ENCODE peak calls at places on chromosomes 7 and 10, in eight cellular contexts. One of them, this sample, is unnamed.

GRCh38 chr10:110737886-110738634 is 93.9 kb downstream of the RBM20 start:
- DNase-seq in DMS153: no peak
- DNase-seq in cardiac muscle cell: peak
- DNase-seq in activated T-cell treated with anti-CD3 and anti-CD28 coated beads for 48 hours: no peak
- DNase-seq in cerebellar nuclear complex: no peak
- DNase-seq in nephron progenitor cell: no peak
- DNase-seq in activated effector memory CD4-positive, alpha-beta T cell treated with anti-CD3 and anti-CD28 coated beads, Interleukin-2, amount 50 U/mL, for 16 hours: no peak
- DNase-seq in activated naive CD4-positive, alpha-beta T cell treated with anti-CD3 and anti-CD28 coated beads, Interleukin-2, amount 10 ng/mL, durations not matched to agents 7 days and 5 days: no peak
- DNase-seq in this sample: no peak

GRCh38 chr10:75773813-75774547 is 342.6 kb downstream of the LRMDA start:
- DNase-seq in DMS153: no peak
- DNase-seq in cardiac muscle cell: no peak
- DNase-seq in activated T-cell treated with anti-CD3 and anti-CD28 coated beads for 48 hours: no peak
- DNase-seq in cerebellar nuclear complex: no peak
- DNase-seq in nephron progenitor cell: no peak
- DNase-seq in activated effector memory CD4-positive, alpha-beta T cell treated with anti-CD3 and anti-CD28 coated beads, Interleukin-2, amount 50 U/mL, for 16 hours: no peak
- DNase-seq in activated naive CD4-positive, alpha-beta T cell treated with anti-CD3 and anti-CD28 coated beads, Interleukin-2, amount 10 ng/mL, durations not matched to agents 7 days and 5 days: no peak
- DNase-seq in this sample: no peak

GRCh38 chr10:96072673-96073072 is 29.3 kb downstream of the CCNJ start:
- DNase-seq in DMS153: no peak
- DNase-seq in cardiac muscle cell: no peak
- DNase-seq in activated T-cell treated with anti-CD3 and anti-CD28 coated beads for 48 hours: no peak
- DNase-seq in cerebellar nuclear complex: no peak
- DNase-seq in nephron progenitor cell: no peak
- DNase-seq in activated effector memory CD4-positive, alpha-beta T cell treated with anti-CD3 and anti-CD28 coated beads, Interleukin-2, amount 50 U/mL, for 16 hours: no peak
- DNase-seq in activated naive CD4-positive, alpha-beta T cell treated with anti-CD3 and anti-CD28 coated beads, Interleukin-2, amount 10 ng/mL, durations not matched to agents 7 days and 5 days: no peak
- DNase-seq in this sample: no peak

GRCh38 chr7:135877799-135878198 is 99.4 kb downstream of the MTPN start:
- DNase-seq in DMS153: no peak
- DNase-seq in cardiac muscle cell: peak
- DNase-seq in activated T-cell treated with anti-CD3 and anti-CD28 coated beads for 48 hours: no peak
- DNase-seq in cerebellar nuclear complex: no peak
- DNase-seq in nephron progenitor cell: no peak
- DNase-seq in activated effector memory CD4-positive, alpha-beta T cell treated with anti-CD3 and anti-CD28 coated beads, Interleukin-2, amount 50 U/mL, for 16 hours: no peak
- DNase-seq in activated naive CD4-positive, alpha-beta T cell treated with anti-CD3 and anti-CD28 coated beads, Interleukin-2, amount 10 ng/mL, durations not matched to agents 7 days and 5 days: no peak
- DNase-seq in this sample: no peak

GRCh38 chr10:31912289-31912688 is 16.3 kb downstream of the ARHGAP12 start:
- DNase-seq in DMS153: no peak
- DNase-seq in cardiac muscle cell: peak
- DNase-seq in activated T-cell treated with anti-CD3 and anti-CD28 coated beads for 48 hours: no peak
- DNase-seq in cerebellar nuclear complex: no peak
- DNase-seq in nephron progenitor cell: no peak
- DNase-seq in activated effector memory CD4-positive, alpha-beta T cell treated with anti-CD3 and anti-CD28 coated beads, Interleukin-2, amount 50 U/mL, for 16 hours: no peak
- DNase-seq in activated naive CD4-positive, alpha-beta T cell treated with anti-CD3 and anti-CD28 coated beads, Interleukin-2, amount 10 ng/mL, durations not matched to agents 7 days and 5 days: no peak
- DNase-seq in this sample: no peak

GRCh38 chr7:131498237-131498885 is 58.1 kb downstream of the PODXL start:
- DNase-seq in DMS153: no peak
- DNase-seq in cardiac muscle cell: peak
- DNase-seq in activated T-cell treated with anti-CD3 and anti-CD28 coated beads for 48 hours: no peak
- DNase-seq in cerebellar nuclear complex: no peak
- DNase-seq in nephron progenitor cell: no peak
- DNase-seq in activated effector memory CD4-positive, alpha-beta T cell treated with anti-CD3 and anti-CD28 coated beads, Interleukin-2, amount 50 U/mL, for 16 hours: no peak
- DNase-seq in activated naive CD4-positive, alpha-beta T cell treated with anti-CD3 and anti-CD28 coated beads, Interleukin-2, amount 10 ng/mL, durations not matched to agents 7 days and 5 days: no peak
- DNase-seq in this sample: no peak

GRCh38 chr10:119477444-119477843 is 65.1 kb downstream of the RGS10 start:
- DNase-seq in DMS153: no peak
- DNase-seq in cardiac muscle cell: no peak
- DNase-seq in activated T-cell treated with anti-CD3 and anti-CD28 coated beads for 48 hours: no peak
- DNase-seq in cerebellar nuclear complex: no peak
- DNase-seq in nephron progenitor cell: no peak
- DNase-seq in activated effector memory CD4-positive, alpha-beta T cell treated with anti-CD3 and anti-CD28 coated beads, Interleukin-2, amount 50 U/mL, for 16 hours: no peak
- DNase-seq in activated naive CD4-positive, alpha-beta T cell treated with anti-CD3 and anti-CD28 coated beads, Interleukin-2, amount 10 ng/mL, durations not matched to agents 7 days and 5 days: no peak
- DNase-seq in this sample: no peak

GRCh38 chr7:500521-501420 is 18.9 kb downstream of the PDGFA start:
- DNase-seq in DMS153: no peak
- DNase-seq in cardiac muscle cell: no peak
- DNase-seq in activated T-cell treated with anti-CD3 and anti-CD28 coated beads for 48 hours: no peak
- DNase-seq in cerebellar nuclear complex: no peak
- DNase-seq in nephron progenitor cell: no peak
- DNase-seq in activated effector memory CD4-positive, alpha-beta T cell treated with anti-CD3 and anti-CD28 coated beads, Interleukin-2, amount 50 U/mL, for 16 hours: no peak
- DNase-seq in activated naive CD4-positive, alpha-beta T cell treated with anti-CD3 and anti-CD28 coated beads, Interleukin-2, amount 10 ng/mL, durations not matched to agents 7 days and 5 days: no peak
- DNase-seq in this sample: no peak

GRCh38 chr10:106111241-106111640 is 1053.3 kb downstream of the SORCS1 start:
- DNase-seq in DMS153: no peak
- DNase-seq in cardiac muscle cell: peak
- DNase-seq in activated T-cell treated with anti-CD3 and anti-CD28 coated beads for 48 hours: no peak
- DNase-seq in cerebellar nuclear complex: no peak
- DNase-seq in nephron progenitor cell: no peak
- DNase-seq in activated effector memory CD4-positive, alpha-beta T cell treated with anti-CD3 and anti-CD28 coated beads, Interleukin-2, amount 50 U/mL, for 16 hours: no peak
- DNase-seq in activated naive CD4-positive, alpha-beta T cell treated with anti-CD3 and anti-CD28 coated beads, Interleukin-2, amount 10 ng/mL, durations not matched to agents 7 days and 5 days: no peak
- DNase-seq in this sample: no peak

GRCh38 chr7:100891555-100891954 is 2.0 kb upstream of the UFSP1 start:
- DNase-seq in DMS153: no peak
- DNase-seq in cardiac muscle cell: no peak
- DNase-seq in activated T-cell treated with anti-CD3 and anti-CD28 coated beads for 48 hours: no peak
- DNase-seq in cerebellar nuclear complex: no peak
- DNase-seq in nephron progenitor cell: no peak
- DNase-seq in activated effector memory CD4-positive, alpha-beta T cell treated with anti-CD3 and anti-CD28 coated beads, Interleukin-2, amount 50 U/mL, for 16 hours: no peak
- DNase-seq in activated naive CD4-positive, alpha-beta T cell treated with anti-CD3 and anti-CD28 coated beads, Interleukin-2, amount 10 ng/mL, durations not matched to agents 7 days and 5 days: no peak
- DNase-seq in this sample: no peak

GRCh38 chr10:95756061-95756751 is at the start of gene ENTPD1:
- DNase-seq in DMS153: no peak
- DNase-seq in cardiac muscle cell: peak
- DNase-seq in activated T-cell treated with anti-CD3 and anti-CD28 coated beads for 48 hours: no peak
- DNase-seq in cerebellar nuclear complex: no peak
- DNase-seq in nephron progenitor cell: peak
- DNase-seq in activated effector memory CD4-positive, alpha-beta T cell treated with anti-CD3 and anti-CD28 coated beads, Interleukin-2, amount 50 U/mL, for 16 hours: no peak
- DNase-seq in activated naive CD4-positive, alpha-beta T cell treated with anti-CD3 and anti-CD28 coated beads, Interleukin-2, amount 10 ng/mL, durations not matched to agents 7 days and 5 days: no peak
- DNase-seq in this sample: no peak

GRCh38 chr10:122286872-122287271 is 15.8 kb downstream of the BTBD16 start:
- DNase-seq in DMS153: no peak
- DNase-seq in cardiac muscle cell: peak
- DNase-seq in activated T-cell treated with anti-CD3 and anti-CD28 coated beads for 48 hours: no peak
- DNase-seq in cerebellar nuclear complex: no peak
- DNase-seq in nephron progenitor cell: peak
- DNase-seq in activated effector memory CD4-positive, alpha-beta T cell treated with anti-CD3 and anti-CD28 coated beads, Interleukin-2, amount 50 U/mL, for 16 hours: no peak
- DNase-seq in activated naive CD4-positive, alpha-beta T cell treated with anti-CD3 and anti-CD28 coated beads, Interleukin-2, amount 10 ng/mL, durations not matched to agents 7 days and 5 days: no peak
- DNase-seq in this sample: no peak

GRCh38 chr7:70766694-70767093 is 365.2 kb upstream of the GALNT17 start:
- DNase-seq in DMS153: no peak
- DNase-seq in cardiac muscle cell: no peak
- DNase-seq in activated T-cell treated with anti-CD3 and anti-CD28 coated beads for 48 hours: no peak
- DNase-seq in cerebellar nuclear complex: no peak
- DNase-seq in nephron progenitor cell: no peak
- DNase-seq in activated effector memory CD4-positive, alpha-beta T cell treated with anti-CD3 and anti-CD28 coated beads, Interleukin-2, amount 50 U/mL, for 16 hours: no peak
- DNase-seq in activated naive CD4-positive, alpha-beta T cell treated with anti-CD3 and anti-CD28 coated beads, Interleukin-2, amount 10 ng/mL, durations not matched to agents 7 days and 5 days: no peak
- DNase-seq in this sample: no peak

GRCh38 chr10:88538038-88538437 is 45.1 kb downstream of the RNLS start:
- DNase-seq in DMS153: no peak
- DNase-seq in cardiac muscle cell: peak
- DNase-seq in activated T-cell treated with anti-CD3 and anti-CD28 coated beads for 48 hours: no peak
- DNase-seq in cerebellar nuclear complex: no peak
- DNase-seq in nephron progenitor cell: no peak
- DNase-seq in activated effector memory CD4-positive, alpha-beta T cell treated with anti-CD3 and anti-CD28 coated beads, Interleukin-2, amount 50 U/mL, for 16 hours: no peak
- DNase-seq in activated naive CD4-positive, alpha-beta T cell treated with anti-CD3 and anti-CD28 coated beads, Interleukin-2, amount 10 ng/mL, durations not matched to agents 7 days and 5 days: no peak
- DNase-seq in this sample: no peak

GRCh38 chr7:36372156-36372555 is 17.5 kb upstream of the ANLN start:
- DNase-seq in DMS153: no peak
- DNase-seq in cardiac muscle cell: no peak
- DNase-seq in activated T-cell treated with anti-CD3 and anti-CD28 coated beads for 48 hours: no peak
- DNase-seq in cerebellar nuclear complex: no peak
- DNase-seq in nephron progenitor cell: no peak
- DNase-seq in activated effector memory CD4-positive, alpha-beta T cell treated with anti-CD3 and anti-CD28 coated beads, Interleukin-2, amount 50 U/mL, for 16 hours: no peak
- DNase-seq in activated naive CD4-positive, alpha-beta T cell treated with anti-CD3 and anti-CD28 coated beads, Interleukin-2, amount 10 ng/mL, durations not matched to agents 7 days and 5 days: no peak
- DNase-seq in this sample: no peak

GRCh38 chr10:124004372-124004928 is 88.9 kb downstream of the CHST15 start:
- DNase-seq in DMS153: no peak
- DNase-seq in cardiac muscle cell: no peak
- DNase-seq in activated T-cell treated with anti-CD3 and anti-CD28 coated beads for 48 hours: no peak
- DNase-seq in cerebellar nuclear complex: no peak
- DNase-seq in nephron progenitor cell: no peak
- DNase-seq in activated effector memory CD4-positive, alpha-beta T cell treated with anti-CD3 and anti-CD28 coated beads, Interleukin-2, amount 50 U/mL, for 16 hours: no peak
- DNase-seq in activated naive CD4-positive, alpha-beta T cell treated with anti-CD3 and anti-CD28 coated beads, Interleukin-2, amount 10 ng/mL, durations not matched to agents 7 days and 5 days: peak
- DNase-seq in this sample: no peak

GRCh38 chr7:30717181-30717580 is 34.8 kb upstream of the INMT start:
- DNase-seq in DMS153: no peak
- DNase-seq in cardiac muscle cell: peak
- DNase-seq in activated T-cell treated with anti-CD3 and anti-CD28 coated beads for 48 hours: no peak
- DNase-seq in cerebellar nuclear complex: no peak
- DNase-seq in nephron progenitor cell: no peak
- DNase-seq in activated effector memory CD4-positive, alpha-beta T cell treated with anti-CD3 and anti-CD28 coated beads, Interleukin-2, amount 50 U/mL, for 16 hours: no peak
- DNase-seq in activated naive CD4-positive, alpha-beta T cell treated with anti-CD3 and anti-CD28 coated beads, Interleukin-2, amount 10 ng/mL, durations not matched to agents 7 days and 5 days: no peak
- DNase-seq in this sample: no peak

GRCh38 chr10:125232841-125233240 is 72.5 kb upstream of the CTBP2 start:
- DNase-seq in DMS153: no peak
- DNase-seq in cardiac muscle cell: no peak
- DNase-seq in activated T-cell treated with anti-CD3 and anti-CD28 coated beads for 48 hours: no peak
- DNase-seq in cerebellar nuclear complex: no peak
- DNase-seq in nephron progenitor cell: no peak
- DNase-seq in activated effector memory CD4-positive, alpha-beta T cell treated with anti-CD3 and anti-CD28 coated beads, Interleukin-2, amount 50 U/mL, for 16 hours: no peak
- DNase-seq in activated naive CD4-positive, alpha-beta T cell treated with anti-CD3 and anti-CD28 coated beads, Interleukin-2, amount 10 ng/mL, durations not matched to agents 7 days and 5 days: no peak
- DNase-seq in this sample: no peak

GRCh38 chr10:44993922-44994751 is 6.6 kb upstream of the ZNF22 start:
- DNase-seq in DMS153: no peak
- DNase-seq in cardiac muscle cell: peak
- DNase-seq in activated T-cell treated with anti-CD3 and anti-CD28 coated beads for 48 hours: no peak
- DNase-seq in cerebellar nuclear complex: no peak
- DNase-seq in nephron progenitor cell: no peak
- DNase-seq in activated effector memory CD4-positive, alpha-beta T cell treated with anti-CD3 and anti-CD28 coated beads, Interleukin-2, amount 50 U/mL, for 16 hours: no peak
- DNase-seq in activated naive CD4-positive, alpha-beta T cell treated with anti-CD3 and anti-CD28 coated beads, Interleukin-2, amount 10 ng/mL, durations not matched to agents 7 days and 5 days: no peak
- DNase-seq in this sample: no peak

GRCh38 chr10:97002670-97003069 is 170.6 kb downstream of the LCOR start:
- DNase-seq in DMS153: no peak
- DNase-seq in cardiac muscle cell: no peak
- DNase-seq in activated T-cell treated with anti-CD3 and anti-CD28 coated beads for 48 hours: no peak
- DNase-seq in cerebellar nuclear complex: no peak
- DNase-seq in nephron progenitor cell: no peak
- DNase-seq in activated effector memory CD4-positive, alpha-beta T cell treated with anti-CD3 and anti-CD28 coated beads, Interleukin-2, amount 50 U/mL, for 16 hours: no peak
- DNase-seq in activated naive CD4-positive, alpha-beta T cell treated with anti-CD3 and anti-CD28 coated beads, Interleukin-2, amount 10 ng/mL, durations not matched to agents 7 days and 5 days: no peak
- DNase-seq in this sample: no peak

GRCh38 chr7:138668197-138668596 is 33.0 kb downstream of the SVOPL start:
- DNase-seq in DMS153: no peak
- DNase-seq in cardiac muscle cell: no peak
- DNase-seq in activated T-cell treated with anti-CD3 and anti-CD28 coated beads for 48 hours: no peak
- DNase-seq in cerebellar nuclear complex: no peak
- DNase-seq in nephron progenitor cell: no peak
- DNase-seq in activated effector memory CD4-positive, alpha-beta T cell treated with anti-CD3 and anti-CD28 coated beads, Interleukin-2, amount 50 U/mL, for 16 hours: no peak
- DNase-seq in activated naive CD4-positive, alpha-beta T cell treated with anti-CD3 and anti-CD28 coated beads, Interleukin-2, amount 10 ng/mL, durations not matched to agents 7 days and 5 days: no peak
- DNase-seq in this sample: no peak

GRCh38 chr10:34539533-34540315 is 275.4 kb downstream of the PARD3 start:
- DNase-seq in DMS153: no peak
- DNase-seq in cardiac muscle cell: peak
- DNase-seq in activated T-cell treated with anti-CD3 and anti-CD28 coated beads for 48 hours: no peak
- DNase-seq in cerebellar nuclear complex: no peak
- DNase-seq in nephron progenitor cell: no peak
- DNase-seq in activated effector memory CD4-positive, alpha-beta T cell treated with anti-CD3 and anti-CD28 coated beads, Interleukin-2, amount 50 U/mL, for 16 hours: no peak
- DNase-seq in activated naive CD4-positive, alpha-beta T cell treated with anti-CD3 and anti-CD28 coated beads, Interleukin-2, amount 10 ng/mL, durations not matched to agents 7 days and 5 days: no peak
- DNase-seq in this sample: no peak

GRCh38 chr7:101126651-101127459 is at the start of gene SERPINE1:
- DNase-seq in DMS153: peak
- DNase-seq in cardiac muscle cell: peak
- DNase-seq in activated T-cell treated with anti-CD3 and anti-CD28 coated beads for 48 hours: peak
- DNase-seq in cerebellar nuclear complex: no peak
- DNase-seq in nephron progenitor cell: peak
- DNase-seq in activated effector memory CD4-positive, alpha-beta T cell treated with anti-CD3 and anti-CD28 coated beads, Interleukin-2, amount 50 U/mL, for 16 hours: peak
- DNase-seq in activated naive CD4-positive, alpha-beta T cell treated with anti-CD3 and anti-CD28 coated beads, Interleukin-2, amount 10 ng/mL, durations not matched to agents 7 days and 5 days: peak
- DNase-seq in this sample: peak

GRCh38 chr7:149774237-149775175 is 1.1 kb upstream of the ZNF467 start:
- DNase-seq in DMS153: no peak
- DNase-seq in cardiac muscle cell: peak
- DNase-seq in activated T-cell treated with anti-CD3 and anti-CD28 coated beads for 48 hours: no peak
- DNase-seq in cerebellar nuclear complex: no peak
- DNase-seq in nephron progenitor cell: no peak
- DNase-seq in activated effector memory CD4-positive, alpha-beta T cell treated with anti-CD3 and anti-CD28 coated beads, Interleukin-2, amount 50 U/mL, for 16 hours: no peak
- DNase-seq in activated naive CD4-positive, alpha-beta T cell treated with anti-CD3 and anti-CD28 coated beads, Interleukin-2, amount 10 ng/mL, durations not matched to agents 7 days and 5 days: no peak
- DNase-seq in this sample: no peak

GRCh38 chr10:32377458-32378370 is 30.8 kb upstream of the EPC1 start:
- DNase-seq in DMS153: no peak
- DNase-seq in cardiac muscle cell: peak
- DNase-seq in activated T-cell treated with anti-CD3 and anti-CD28 coated beads for 48 hours: no peak
- DNase-seq in cerebellar nuclear complex: no peak
- DNase-seq in nephron progenitor cell: peak
- DNase-seq in activated effector memory CD4-positive, alpha-beta T cell treated with anti-CD3 and anti-CD28 coated beads, Interleukin-2, amount 50 U/mL, for 16 hours: peak
- DNase-seq in activated naive CD4-positive, alpha-beta T cell treated with anti-CD3 and anti-CD28 coated beads, Interleukin-2, amount 10 ng/mL, durations not matched to agents 7 days and 5 days: peak
- DNase-seq in this sample: no peak

GRCh38 chr7:113199841-113200240 is 81.5 kb upstream of the SMIM30 start:
- DNase-seq in DMS153: no peak
- DNase-seq in cardiac muscle cell: peak
- DNase-seq in activated T-cell treated with anti-CD3 and anti-CD28 coated beads for 48 hours: no peak
- DNase-seq in cerebellar nuclear complex: no peak
- DNase-seq in nephron progenitor cell: no peak
- DNase-seq in activated effector memory CD4-positive, alpha-beta T cell treated with anti-CD3 and anti-CD28 coated beads, Interleukin-2, amount 50 U/mL, for 16 hours: no peak
- DNase-seq in activated naive CD4-positive, alpha-beta T cell treated with anti-CD3 and anti-CD28 coated beads, Interleukin-2, amount 10 ng/mL, durations not matched to agents 7 days and 5 days: no peak
- DNase-seq in this sample: no peak

GRCh38 chr10:50503661-50504320 is 120.0 kb downstream of the SGMS1 start:
- DNase-seq in DMS153: no peak
- DNase-seq in cardiac muscle cell: no peak
- DNase-seq in activated T-cell treated with anti-CD3 and anti-CD28 coated beads for 48 hours: no peak
- DNase-seq in cerebellar nuclear complex: no peak
- DNase-seq in nephron progenitor cell: peak
- DNase-seq in activated effector memory CD4-positive, alpha-beta T cell treated with anti-CD3 and anti-CD28 coated beads, Interleukin-2, amount 50 U/mL, for 16 hours: no peak
- DNase-seq in activated naive CD4-positive, alpha-beta T cell treated with anti-CD3 and anti-CD28 coated beads, Interleukin-2, amount 10 ng/mL, durations not matched to agents 7 days and 5 days: no peak
- DNase-seq in this sample: no peak

GRCh38 chr7:54967384-54967783 is 51.4 kb upstream of the EGFR start:
- DNase-seq in DMS153: no peak
- DNase-seq in cardiac muscle cell: no peak
- DNase-seq in activated T-cell treated with anti-CD3 and anti-CD28 coated beads for 48 hours: no peak
- DNase-seq in cerebellar nuclear complex: no peak
- DNase-seq in nephron progenitor cell: no peak
- DNase-seq in activated effector memory CD4-positive, alpha-beta T cell treated with anti-CD3 and anti-CD28 coated beads, Interleukin-2, amount 50 U/mL, for 16 hours: no peak
- DNase-seq in activated naive CD4-positive, alpha-beta T cell treated with anti-CD3 and anti-CD28 coated beads, Interleukin-2, amount 10 ng/mL, durations not matched to agents 7 days and 5 days: no peak
- DNase-seq in this sample: no peak

GRCh38 chr10:13885238-13885990 is 298.6 kb downstream of the PRPF18 start:
- DNase-seq in DMS153: no peak
- DNase-seq in cardiac muscle cell: no peak
- DNase-seq in activated T-cell treated with anti-CD3 and anti-CD28 coated beads for 48 hours: no peak
- DNase-seq in cerebellar nuclear complex: no peak
- DNase-seq in nephron progenitor cell: no peak
- DNase-seq in activated effector memory CD4-positive, alpha-beta T cell treated with anti-CD3 and anti-CD28 coated beads, Interleukin-2, amount 50 U/mL, for 16 hours: no peak
- DNase-seq in activated naive CD4-positive, alpha-beta T cell treated with anti-CD3 and anti-CD28 coated beads, Interleukin-2, amount 10 ng/mL, durations not matched to agents 7 days and 5 days: no peak
- DNase-seq in this sample: no peak

GRCh38 chr10:5888352-5888751 is 1.3 kb downstream of the ANKRD16 start:
- DNase-seq in DMS153: no peak
- DNase-seq in cardiac muscle cell: peak
- DNase-seq in activated T-cell treated with anti-CD3 and anti-CD28 coated beads for 48 hours: no peak
- DNase-seq in cerebellar nuclear complex: no peak
- DNase-seq in nephron progenitor cell: no peak
- DNase-seq in activated effector memory CD4-positive, alpha-beta T cell treated with anti-CD3 and anti-CD28 coated beads, Interleukin-2, amount 50 U/mL, for 16 hours: peak
- DNase-seq in activated naive CD4-positive, alpha-beta T cell treated with anti-CD3 and anti-CD28 coated beads, Interleukin-2, amount 10 ng/mL, durations not matched to agents 7 days and 5 days: no peak
- DNase-seq in this sample: no peak

GRCh38 chr7:95027181-95027872 is 119.9 kb downstream of the PPP1R9A start:
- DNase-seq in DMS153: peak
- DNase-seq in cardiac muscle cell: no peak
- DNase-seq in activated T-cell treated with anti-CD3 and anti-CD28 coated beads for 48 hours: no peak
- DNase-seq in cerebellar nuclear complex: no peak
- DNase-seq in nephron progenitor cell: no peak
- DNase-seq in activated effector memory CD4-positive, alpha-beta T cell treated with anti-CD3 and anti-CD28 coated beads, Interleukin-2, amount 50 U/mL, for 16 hours: no peak
- DNase-seq in activated naive CD4-positive, alpha-beta T cell treated with anti-CD3 and anti-CD28 coated beads, Interleukin-2, amount 10 ng/mL, durations not matched to agents 7 days and 5 days: no peak
- DNase-seq in this sample: no peak

This sample was measured in GM12891.